ENCODE peak calls at places on chromosomes 11 and 22, in ten cellular contexts. N, H, X, C, M, O, D, Q, F and V are unnamed samples.

GRCh38 chr11:122037911-122038310 is 78.1 kb downstream of the BLID start:
- DNase-seq in N (no peak), H (no peak), X (no peak), C (no peak), M (no peak), O (no peak), D (no peak), Q (no peak), F (no peak), V (no peak)

GRCh38 chr11:299951-300735 is 817 bp upstream of the IFITM5 start:
- DNase-seq in N (peak), H (no peak), X (no peak), C (no peak), M (peak), O (peak), D (no peak), Q (peak), F (no peak), V (peak)

GRCh38 chr11:97525273-97525672 is 1135.5 kb downstream of the JRKL start:
- DNase-seq in N (no peak), H (no peak), X (no peak), C (no peak), M (no peak), O (no peak), D (no peak), Q (no peak), F (no peak), V (no peak)

GRCh38 chr11:126484266-126484665 is 128.8 kb downstream of the ST3GAL4 start:
- DNase-seq in N (no peak), H (no peak), X (no peak), C (peak), M (no peak), O (peak), D (peak), Q (no peak), F (no peak), V (no peak)

GRCh38 chr11:59611570-59612565 is 3.7 kb downstream of the OSBP start:
- DNase-seq in N (no peak), H (no peak), X (no peak), C (no peak), M (no peak), O (peak), D (peak), Q (no peak), F (no peak), V (no peak)

GRCh38 chr11:94141511-94142307 is 13.1 kb downstream of the PANX1 start:
- DNase-seq in N (no peak), H (no peak), X (no peak), C (no peak), M (peak), O (no peak), D (no peak), Q (no peak), F (no peak), V (no peak)

GRCh38 chr22:29030618-29031235 is 30.9 kb downstream of the C22orf31 start:
- DNase-seq in N (peak), H (no peak), X (peak), C (no peak), M (peak), O (peak), D (peak), Q (no peak), F (no peak), V (peak)

GRCh38 chr11:113994077-113994954 is 19.4 kb downstream of the HTR3A start:
- DNase-seq in N (no peak), H (peak), X (no peak), C (no peak), M (peak), O (peak), D (no peak), Q (peak), F (peak), V (peak)

GRCh38 chr11:36672815-36673450 is 74.9 kb upstream of the RAG2 start:
- DNase-seq in N (no peak), H (no peak), X (peak), C (peak), M (peak), O (peak), D (peak), Q (no peak), F (no peak), V (no peak)

GRCh38 chr11:6405837-6406236 is 13.1 kb downstream of the APBB1 start:
- DNase-seq in N (no peak), H (no peak), X (no peak), C (no peak), M (no peak), O (no peak), D (no peak), Q (no peak), F (no peak), V (peak)

GRCh38 chr11:46724088-46724487 is 5.1 kb downstream of the F2 start:
- DNase-seq in N (no peak), H (no peak), X (no peak), C (no peak), M (no peak), O (no peak), D (peak), Q (no peak), F (no peak), V (no peak)

GRCh38 chr22:40791241-40791640 is 27.9 kb downstream of the SLC25A17 start:
- DNase-seq in N (no peak), H (no peak), X (no peak), C (no peak), M (no peak), O (no peak), D (peak), Q (no peak), F (no peak), V (no peak)

GRCh38 chr11:3041699-3042098 is 15.5 kb downstream of the CARS1 start:
- DNase-seq in N (no peak), H (no peak), X (no peak), C (no peak), M (no peak), O (no peak), D (no peak), Q (no peak), F (no peak), V (no peak)

GRCh38 chr11:123235117-123235686 is 40.2 kb upstream of the CLMP start:
- DNase-seq in N (peak), H (peak), X (peak), C (no peak), M (peak), O (peak), D (no peak), Q (peak), F (peak), V (peak)

GRCh38 chr11:2698386-2699184 is 1.2 kb downstream of the KCNQ1OT1 start:
- DNase-seq in N (no peak), H (no peak), X (no peak), C (no peak), M (no peak), O (peak), D (no peak), Q (no peak), F (no peak), V (peak)

GRCh38 chr11:85806876-85807275 is 4.1 kb downstream of the SYTL2 start:
- DNase-seq in N (no peak), H (no peak), X (no peak), C (no peak), M (no peak), O (no peak), D (no peak), Q (no peak), F (no peak), V (no peak)